ENCODE peak calls at places on chromosome 4, in four cellular contexts. J, M, R and H are unnamed samples.

GRCh38 chr4:107034091-107034698 is 1.9 kb downstream of the DKK2 start:
- DNase-seq in R (peak; percentile 16), J (peak; percentile 40), M (no peak), H (peak; percentile 77)

GRCh38 chr4:153267013-153267412 is 62.8 kb downstream of the TRIM2 start:
- DNase-seq in R (no peak), M (no peak), J (no peak), H (no peak)

GRCh38 chr4:95701500-95701899 is 138.4 kb upstream of the PDHA2 start:
- DNase-seq in R (no peak), M (no peak), J (no peak), H (no peak)

GRCh38 chr4:168737441-168738176 is 240.8 kb downstream of the PALLD start:
- DNase-seq in R (no peak), M (no peak), J (no peak), H (no peak)

GRCh38 chr4:7779194-7779768 is 160.4 kb downstream of the AFAP1 start:
- DNase-seq in M (no peak), R (no peak), J (no peak), H (no peak)

GRCh38 chr4:575281-576141 is 584 bp downstream of the TMEM271 start:
- DNase-seq in R (no peak), J (no peak), M (no peak), H (peak; percentile 68)

GRCh38 chr4:134343661-134344060 is 142.1 kb upstream of the PABPC4L start:
- DNase-seq in M (no peak), J (no peak), R (no peak), H (no peak)

GRCh38 chr4:110475881-110476818 is at the start of gene ENPEP:
- DNase-seq in J (no peak), R (no peak), M (no peak), H (peak; percentile 21)

GRCh38 chr4:83112678-83113428 is 1.7 kb downstream of the PLAC8 start:
- DNase-seq in R (peak; percentile 58), M (peak; percentile 50), J (no peak), H (no peak)

GRCh38 chr4:158530391-158530790 is 8.7 kb downstream of the RXFP1 start:
- DNase-seq in J (no peak), R (no peak), M (no peak), H (no peak)

GRCh38 chr4:128524311-128524710 is 236.7 kb upstream of the PGRMC2 start:
- DNase-seq in J (peak; percentile 88), M (no peak), R (no peak), H (no peak)

GRCh38 chr4:1249148-1249730 is 309 bp upstream of the CTBP1 start:
- DNase-seq in J (peak; percentile 88), M (no peak), R (peak; percentile 56), H (peak; percentile 95)

GRCh38 chr4:158166701-158167100 is 6.1 kb downstream of the GASK1B start:
- DNase-seq in M (no peak), J (no peak), R (no peak), H (no peak)

GRCh38 chr4:7854697-7855370 is 84.8 kb downstream of the AFAP1 start:
- DNase-seq in J (no peak), M (peak; percentile 23), R (no peak), H (no peak)

GRCh38 chr4:52059372-52059771 is 8.3 kb downstream of the SPATA18 start:
- DNase-seq in R (no peak), J (peak; percentile 5), M (no peak), H (no peak)

GRCh38 chr4:37976991-37977470 is 16.8 kb downstream of the PTTG2 start:
- DNase-seq in R (peak; percentile 65), J (peak; percentile 61), M (no peak), H (peak; percentile 93)

GRCh38 chr4:83207497-83208105 is 77.0 kb downstream of the COQ2 start:
- DNase-seq in M (no peak), R (no peak), J (peak; percentile 82), H (no peak)

GRCh38 chr4:11130195-11130975 is 298.3 kb downstream of the HS3ST1 start:
- DNase-seq in J (no peak), R (no peak), M (no peak), H (no peak)

GRCh38 chr4:118981171-118981838 is 92.7 kb downstream of the SYNPO2 start:
- DNase-seq in M (no peak), R (no peak), J (no peak), H (no peak)

GRCh38 chr4:172706000-172706399 is 462.6 kb upstream of the GALNT7 start:
- DNase-seq in J (no peak), M (no peak), R (no peak), H (no peak)

GRCh38 chr4:82780398-82781231 is 18.0 kb downstream of the SCD5 start:
- DNase-seq in M (no peak), J (peak; percentile 51), R (peak; percentile 57), H (peak; percentile 69)

GRCh38 chr4:13536607-13537006 is 7.7 kb downstream of the NKX3-2 start:
- DNase-seq in J (no peak), R (no peak), M (no peak), H (peak; percentile 11)

GRCh38 chr4:52376107-52376704 is 282.9 kb downstream of the USP46 start:
- DNase-seq in J (peak; percentile 30), R (peak; percentile 45), M (no peak), H (peak; percentile 41)

GRCh38 chr4:39565925-39566630 is 38.8 kb upstream of the UGDH start:
- DNase-seq in M (no peak), J (peak; percentile 57), R (no peak), H (no peak)

GRCh38 chr4:24196785-24197184 is 306.9 kb upstream of the PPARGC1A start:
- DNase-seq in R (no peak), M (no peak), J (no peak), H (no peak)

GRCh38 chr4:726235-726787 is 20.7 kb downstream of the PCGF3 start:
- DNase-seq in J (no peak), R (no peak), M (no peak), H (no peak)

GRCh38 chr4:155761916-155762315 is 3.1 kb downstream of the GUCY1B1 start:
- DNase-seq in R (no peak), J (no peak), M (no peak), H (no peak)
- TF ChIP-seq PBX3 in R (no peak), J (no peak), M (no peak), H (no peak)

GRCh38 chr4:142278171-142278570 is 567.9 kb downstream of the INPP4B start:
- DNase-seq in R (no peak), J (no peak), M (no peak), H (no peak)
- TF ChIP-seq PBX3 in R (no peak), J (no peak), M (no peak), H (no peak)

GRCh38 chr4:147430111-147430510 is 50.8 kb upstream of the EDNRA start:
- DNase-seq in R (no peak), M (no peak), J (no peak), H (no peak)

GRCh38 chr4:147428583-147428982 is 52.3 kb upstream of the EDNRA start:
- DNase-seq in M (no peak), J (no peak), R (no peak), H (no peak)

GRCh38 chr4:147421456-147421855 is 59.4 kb upstream of the EDNRA start:
- DNase-seq in M (no peak), J (no peak), R (no peak), H (no peak)

GRCh38 chr4:147423229-147423628 is 57.7 kb upstream of the EDNRA start:
- DNase-seq in M (no peak), R (no peak), J (no peak), H (peak; percentile 31)

GRCh38 chr4:147425019-147425418 is 55.9 kb upstream of the EDNRA start:
- DNase-seq in J (no peak), M (no peak), R (no peak), H (no peak)
- TF ChIP-seq PBX3 in J (no peak), M (no peak), R (no peak), H (no peak)

DNA sequence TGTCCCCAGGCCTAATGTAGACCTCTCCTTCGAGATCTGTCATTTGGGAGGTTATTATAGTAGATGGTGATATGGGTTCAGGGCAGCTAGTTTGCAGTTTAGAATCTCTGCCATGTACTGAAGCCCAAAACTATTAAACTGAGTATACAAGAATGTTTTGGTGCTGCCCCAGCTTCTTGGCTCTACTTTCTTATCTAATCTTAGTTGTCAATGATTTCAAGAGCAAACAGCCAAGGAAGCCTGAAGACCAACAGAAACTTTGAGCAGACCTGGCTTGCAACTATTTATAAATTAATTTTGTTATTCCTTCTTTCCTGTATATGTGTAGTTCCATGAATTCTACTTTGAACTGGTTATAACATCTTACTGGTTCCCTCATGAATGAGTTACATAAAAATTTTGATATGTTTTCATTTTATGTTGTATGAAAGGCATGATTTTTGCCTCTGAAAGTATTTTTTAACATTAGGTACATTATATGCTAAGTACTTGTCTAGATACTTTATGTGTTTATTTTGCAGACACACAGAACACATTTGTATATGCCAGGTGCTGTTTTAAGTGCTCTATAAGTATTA is 2.0 kb upstream of the MGST2 start:
- DNase-seq in M (no peak), J (no peak), R (no peak), H (no peak)
- TF ChIP-seq PBX3 in M (no peak), J (no peak), R (no peak), H (no peak)

GRCh38 chr4:113951263-113951662 is 28.2 kb downstream of the ARSJ start:
- DNase-seq in R (no peak), J (no peak), M (no peak), H (no peak)

GRCh38 chr4:113950207-113950606 is 29.2 kb downstream of the ARSJ start:
- DNase-seq in J (no peak), R (no peak), M (no peak), H (no peak)

GRCh38 chr4:113953888-113954287 is 25.6 kb downstream of the ARSJ start:
- DNase-seq in R (no peak), J (no peak), M (no peak), H (no peak)

GRCh38 chr4:113955411-113955810 is 24.0 kb downstream of the ARSJ start:
- DNase-seq in J (no peak), M (no peak), R (no peak), H (no peak)

DNA sequence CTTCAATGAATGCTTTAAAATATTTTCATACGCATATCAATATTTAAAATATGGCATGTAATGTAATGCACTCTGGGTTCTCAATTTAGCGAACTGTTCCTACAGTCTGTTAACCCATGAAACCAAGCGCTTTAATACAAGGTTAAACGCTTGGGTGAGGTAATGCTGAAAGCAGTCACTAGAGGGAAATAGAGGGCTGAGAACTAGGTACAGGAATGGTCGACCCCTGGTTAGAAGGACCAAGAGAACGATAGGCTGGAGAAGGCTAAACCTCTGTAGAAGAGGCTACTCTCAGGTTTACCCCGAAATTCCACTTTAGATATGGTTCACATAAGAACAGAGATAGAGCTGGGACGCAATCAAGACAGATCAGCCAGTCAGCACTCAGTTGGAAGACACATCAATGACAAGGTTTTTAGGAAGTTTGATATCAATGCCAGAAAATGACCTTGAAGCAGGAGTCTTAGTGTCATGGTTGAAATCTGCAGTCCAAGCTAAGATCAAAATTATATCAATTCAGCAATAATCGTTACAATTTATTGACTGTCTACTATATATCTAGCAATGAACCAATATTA is 26.9 kb downstream of the ARSJ start:
- DNase-seq in J (peak; percentile 44), R (peak; percentile 54), M (peak; percentile 12), H (peak; percentile 22)
- TF ChIP-seq PBX3 in J (no peak), R (no peak), M (no peak), H (no peak)